ENCODE peak calls at places on chromosomes 6 and 20, in five cellular contexts. One of them, this sample, is unnamed.

GRCh38 chr6:136171207-136171606 is 78.9 kb downstream of the MTFR2 start:
- DNase-seq in ascending aorta: no peak
- DNase-seq in mesendoderm: no peak
- DNase-seq in cardiac muscle cell: no peak
- DNase-seq in A549: no peak
- DNase-seq in this sample: no peak

GRCh38 chr20:51602131-51602530 is 59.6 kb upstream of the NFATC2 start:
- DNase-seq in ascending aorta: no peak
- DNase-seq in mesendoderm: no peak
- DNase-seq in cardiac muscle cell: no peak
- DNase-seq in A549: no peak
- DNase-seq in this sample: no peak

GRCh38 chr20:62370115-62370806 is 3.1 kb upstream of the LAMA5 start:
- DNase-seq in ascending aorta: no peak
- DNase-seq in mesendoderm: no peak
- DNase-seq in cardiac muscle cell: no peak
- DNase-seq in A549: peak; percentile 71
- DNase-seq in this sample: no peak

GRCh38 chr6:148996815-148997214 is 250.0 kb downstream of the UST start:
- DNase-seq in ascending aorta: no peak
- DNase-seq in mesendoderm: no peak
- DNase-seq in cardiac muscle cell: no peak
- DNase-seq in A549: no peak
- DNase-seq in this sample: no peak

GRCh38 chr6:82783587-82784253 is 281.9 kb downstream of the UBE3D start:
- DNase-seq in ascending aorta: no peak
- DNase-seq in mesendoderm: peak; percentile 66
- DNase-seq in cardiac muscle cell: peak; percentile 42
- DNase-seq in A549: peak; percentile 7
- DNase-seq in this sample: no peak

GRCh38 chr6:166489301-166490155 is 97.0 kb downstream of the RAMACL start:
- DNase-seq in ascending aorta: no peak
- DNase-seq in mesendoderm: peak; percentile 28
- DNase-seq in cardiac muscle cell: no peak
- DNase-seq in A549: no peak
- DNase-seq in this sample: no peak

GRCh38 chr20:32678948-32679347 is 5.2 kb upstream of the C20orf203 start:
- DNase-seq in ascending aorta: no peak
- DNase-seq in mesendoderm: no peak
- DNase-seq in cardiac muscle cell: no peak
- DNase-seq in A549: no peak
- DNase-seq in this sample: no peak

GRCh38 chr6:108176281-108177089 is 10.7 kb downstream of the NR2E1 start:
- DNase-seq in ascending aorta: no peak
- DNase-seq in mesendoderm: no peak
- DNase-seq in cardiac muscle cell: no peak
- DNase-seq in A549: no peak
- DNase-seq in this sample: no peak

GRCh38 chr20:20199338-20200160 is 147.2 kb downstream of the CFAP61 start:
- DNase-seq in ascending aorta: no peak
- DNase-seq in mesendoderm: peak; percentile 43
- DNase-seq in cardiac muscle cell: no peak
- DNase-seq in A549: no peak
- DNase-seq in this sample: no peak

GRCh38 chr6:96657344-96657743 is 94.4 kb downstream of the FHL5 start:
- DNase-seq in ascending aorta: no peak
- DNase-seq in mesendoderm: no peak
- DNase-seq in cardiac muscle cell: no peak
- DNase-seq in A549: no peak
- DNase-seq in this sample: no peak

GRCh38 chr6:93419304-93420162 is at the start of gene EPHA7:
- DNase-seq in ascending aorta: peak; percentile 55
- DNase-seq in mesendoderm: peak; percentile 98
- DNase-seq in cardiac muscle cell: peak; percentile 99
- DNase-seq in A549: peak; percentile 74
- DNase-seq in this sample: peak; percentile 87

GRCh38 chr20:15699431-15700146 is 873.7 kb downstream of the KIF16B start:
- DNase-seq in ascending aorta: no peak
- DNase-seq in mesendoderm: peak; percentile 50
- DNase-seq in cardiac muscle cell: no peak
- DNase-seq in A549: no peak
- DNase-seq in this sample: no peak

GRCh38 chr6:169454204-169454871 is 200.7 kb upstream of the THBS2 start:
- DNase-seq in ascending aorta: no peak
- DNase-seq in mesendoderm: peak; percentile 40
- DNase-seq in cardiac muscle cell: no peak
- DNase-seq in A549: no peak
- DNase-seq in this sample: peak; percentile 92

GRCh38 chr20:34680586-34680985 is 3.7 kb upstream of the PIGU start:
- DNase-seq in ascending aorta: no peak
- DNase-seq in mesendoderm: no peak
- DNase-seq in cardiac muscle cell: no peak
- DNase-seq in A549: no peak
- DNase-seq in this sample: no peak

GRCh38 chr6:107318100-107318736 is 141.1 kb downstream of the PDSS2 start:
- DNase-seq in ascending aorta: no peak
- DNase-seq in mesendoderm: peak; percentile 78
- DNase-seq in cardiac muscle cell: peak; percentile 78
- DNase-seq in A549: peak; percentile 52
- DNase-seq in this sample: no peak

GRCh38 chr6:2191390-2191740 is 54.0 kb downstream of the GMDS start:
- DNase-seq in ascending aorta: no peak
- DNase-seq in mesendoderm: no peak
- DNase-seq in cardiac muscle cell: no peak
- DNase-seq in A549: no peak
- DNase-seq in this sample: no peak

GRCh38 chr20:14924433-14924832 is 587.0 kb upstream of the FLRT3 start:
- DNase-seq in ascending aorta: no peak
- DNase-seq in mesendoderm: no peak
- DNase-seq in cardiac muscle cell: no peak
- DNase-seq in A549: peak; percentile 26
- DNase-seq in this sample: no peak

GRCh38 chr6:22827760-22828159 is 258.4 kb downstream of the HDGFL1 start:
- DNase-seq in ascending aorta: no peak
- DNase-seq in mesendoderm: no peak
- DNase-seq in cardiac muscle cell: no peak
- DNase-seq in A549: peak; percentile 1
- DNase-seq in this sample: no peak

GRCh38 chr6:170211404-170212025 is 79.4 kb downstream of the DLL1 start:
- DNase-seq in ascending aorta: no peak
- DNase-seq in mesendoderm: no peak
- DNase-seq in cardiac muscle cell: no peak
- DNase-seq in A549: no peak
- DNase-seq in this sample: peak; percentile 66

GRCh38 chr6:11209369-11209768 is 23.1 kb downstream of the NEDD9 start:
- DNase-seq in ascending aorta: no peak
- DNase-seq in mesendoderm: no peak
- DNase-seq in cardiac muscle cell: no peak
- DNase-seq in A549: no peak
- DNase-seq in this sample: no peak

GRCh38 chr6:551405-551804 is 105.5 kb downstream of the HUS1B start:
- DNase-seq in ascending aorta: no peak
- DNase-seq in mesendoderm: peak; percentile 91
- DNase-seq in cardiac muscle cell: peak; percentile 64
- DNase-seq in A549: peak; percentile 21
- DNase-seq in this sample: no peak

GRCh38 chr20:21031666-21032065 is 74.5 kb downstream of the LINC00237 start:
- DNase-seq in ascending aorta: no peak
- DNase-seq in mesendoderm: no peak
- DNase-seq in cardiac muscle cell: no peak
- DNase-seq in A549: no peak
- DNase-seq in this sample: no peak

GRCh38 chr6:142605922-142606321 is 304.1 kb downstream of the ADGRG6 start:
- DNase-seq in ascending aorta: no peak
- DNase-seq in mesendoderm: no peak
- DNase-seq in cardiac muscle cell: no peak
- DNase-seq in A549: no peak
- DNase-seq in this sample: no peak

GRCh38 chr6:22530506-22530905 is 38.9 kb upstream of the HDGFL1 start:
- DNase-seq in ascending aorta: no peak
- DNase-seq in mesendoderm: peak; percentile 4
- DNase-seq in cardiac muscle cell: no peak
- DNase-seq in A549: no peak
- DNase-seq in this sample: no peak

GRCh38 chr20:34516874-34517542 is 786 bp downstream of the DYNLRB1 start:
- DNase-seq in ascending aorta: no peak
- DNase-seq in mesendoderm: peak; percentile 43
- DNase-seq in cardiac muscle cell: peak; percentile 28
- DNase-seq in A549: no peak
- DNase-seq in this sample: no peak

GRCh38 chr6:90110971-90111370 is 185.7 kb downstream of the BACH2 start:
- DNase-seq in ascending aorta: no peak
- DNase-seq in mesendoderm: no peak
- DNase-seq in cardiac muscle cell: no peak
- DNase-seq in A549: no peak
- DNase-seq in this sample: no peak

GRCh38 chr20:11352041-11352440 is 565.7 kb upstream of the BTBD3 start:
- DNase-seq in ascending aorta: no peak
- DNase-seq in mesendoderm: no peak
- DNase-seq in cardiac muscle cell: no peak
- DNase-seq in A549: no peak
- DNase-seq in this sample: no peak

GRCh38 chr6:5941188-5941587 is 65.5 kb downstream of the NRN1 start:
- DNase-seq in ascending aorta: no peak
- DNase-seq in mesendoderm: no peak
- DNase-seq in cardiac muscle cell: no peak
- DNase-seq in A549: no peak
- DNase-seq in this sample: no peak

GRCh38 chr20:59737816-59738215 is 133.5 kb downstream of the PHACTR3 start:
- DNase-seq in ascending aorta: no peak
- DNase-seq in mesendoderm: no peak
- DNase-seq in cardiac muscle cell: no peak
- DNase-seq in A549: no peak
- DNase-seq in this sample: no peak

GRCh38 chr6:166757226-166758135 is 130.4 kb upstream of the RPS6KA2 start:
- DNase-seq in ascending aorta: no peak
- DNase-seq in mesendoderm: peak; percentile 49
- DNase-seq in cardiac muscle cell: peak; percentile 41
- DNase-seq in A549: no peak
- DNase-seq in this sample: no peak

GRCh38 chr20:56766528-56766927 is 137.4 kb downstream of the TFAP2C start:
- DNase-seq in ascending aorta: no peak
- DNase-seq in mesendoderm: no peak
- DNase-seq in cardiac muscle cell: no peak
- DNase-seq in A549: no peak
- DNase-seq in this sample: no peak

GRCh38 chr6:34610819-34611477 is 54.8 kb upstream of the SPDEF start:
- DNase-seq in ascending aorta: no peak
- DNase-seq in mesendoderm: no peak
- DNase-seq in cardiac muscle cell: no peak
- DNase-seq in A549: peak; percentile 69
- DNase-seq in this sample: no peak

GRCh38 chr6:139133733-139134360 is 1.0 kb upstream of the HECA start:
- DNase-seq in ascending aorta: no peak
- DNase-seq in mesendoderm: no peak
- DNase-seq in cardiac muscle cell: no peak
- DNase-seq in A549: no peak
- DNase-seq in this sample: no peak
- H3K4me1 ChIP-seq in ascending aorta: peaks cover 9% of the 10 kb centered on the region
- H3K4me1 ChIP-seq in mesendoderm: no peaks in the 10 kb centered on the region
- H3K4me1 ChIP-seq in cardiac muscle cell: peaks cover 19% of the 10 kb centered on the region
- H3K4me1 ChIP-seq in A549: peaks cover 4% of the 10 kb centered on the region
- H3K4me1 ChIP-seq in this sample: peaks cover 48% of the 10 kb centered on the region

DNA sequence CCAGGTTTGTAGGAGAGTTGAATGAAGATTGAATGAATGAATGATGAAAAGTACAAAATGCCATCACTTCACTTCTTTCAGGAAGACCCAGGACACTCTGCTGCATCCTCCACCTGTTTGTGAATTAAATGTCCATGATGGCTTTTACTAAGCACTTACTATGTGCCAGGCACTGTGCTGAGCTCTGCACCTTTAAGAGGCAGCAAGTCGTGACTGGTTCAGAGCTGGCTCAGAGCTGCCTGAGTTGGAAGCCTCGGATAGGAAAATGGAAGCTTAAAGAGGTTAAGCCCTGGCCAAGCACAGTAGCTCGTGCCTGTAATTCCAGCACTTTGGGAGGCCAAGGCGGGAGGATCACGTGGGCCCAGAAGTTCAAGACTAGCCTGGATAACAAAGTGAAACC is 95.7 kb downstream of the SNX5 start:
- DNase-seq in ascending aorta: no peak
- DNase-seq in mesendoderm: no peak
- DNase-seq in cardiac muscle cell: no peak
- DNase-seq in A549: no peak
- DNase-seq in this sample: no peak
- H3K4me1 ChIP-seq in ascending aorta: peaks cover 26% of the 10 kb centered on the region
- H3K4me1 ChIP-seq in mesendoderm: peaks cover 7% of the 10 kb centered on the region
- H3K4me1 ChIP-seq in cardiac muscle cell: no peaks in the 10 kb centered on the region
- H3K4me1 ChIP-seq in A549: peaks cover 29% of the 10 kb centered on the region
- H3K4me1 ChIP-seq in this sample: peaks cover 37% of the 10 kb centered on the region

DNA sequence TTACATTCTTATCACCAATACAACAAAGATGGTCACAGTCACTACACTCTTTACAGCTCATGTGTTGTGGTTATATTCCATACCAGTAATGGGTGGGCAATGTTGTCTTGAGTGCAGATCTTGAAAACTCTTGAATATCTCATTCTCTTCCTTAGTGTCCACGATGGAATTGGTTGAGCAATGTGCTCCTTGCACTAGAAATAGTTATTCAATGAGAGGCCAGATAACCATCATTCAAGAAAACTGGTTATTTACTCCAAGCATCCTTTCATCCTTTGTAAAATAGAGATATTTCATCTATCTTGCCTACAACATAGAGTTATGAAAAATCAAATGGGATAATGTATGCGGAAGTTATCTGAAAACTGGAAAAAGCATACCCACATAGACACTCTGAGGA is 215.9 kb downstream of the ARHGAP18 start:
- DNase-seq in ascending aorta: no peak
- DNase-seq in mesendoderm: no peak
- DNase-seq in cardiac muscle cell: no peak
- DNase-seq in A549: no peak
- DNase-seq in this sample: no peak
- H3K4me1 ChIP-seq in ascending aorta: peaks cover 16% of the 10 kb centered on the region
- H3K4me1 ChIP-seq in mesendoderm: no peaks in the 10 kb centered on the region
- H3K4me1 ChIP-seq in cardiac muscle cell: peaks cover 13% of the 10 kb centered on the region
- H3K4me1 ChIP-seq in A549: peaks cover 44% of the 10 kb centered on the region
- H3K4me1 ChIP-seq in this sample: peaks cover 44% of the 10 kb centered on the region

DNA sequence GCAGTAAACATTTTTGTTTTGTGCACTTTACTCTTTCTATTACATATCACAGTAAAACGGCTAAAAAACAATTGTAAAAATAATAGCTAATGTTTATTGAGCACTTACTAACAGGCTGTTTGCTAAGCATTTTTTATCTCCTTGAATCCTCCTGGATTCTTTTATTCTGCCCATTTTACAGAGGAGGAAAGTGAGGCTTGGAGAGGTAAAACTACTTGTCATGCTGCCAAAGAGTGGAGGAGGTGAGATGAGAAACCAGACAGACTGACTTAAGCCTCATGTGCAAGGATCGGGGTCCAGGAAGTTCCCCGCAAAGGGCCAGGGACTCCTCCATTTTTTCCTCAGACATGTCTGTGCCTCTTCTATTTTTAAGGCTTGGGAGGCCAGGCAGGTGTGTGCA is 63.6 kb downstream of the DLGAP4 start:
- DNase-seq in ascending aorta: no peak
- DNase-seq in mesendoderm: no peak
- DNase-seq in cardiac muscle cell: no peak
- DNase-seq in A549: no peak
- DNase-seq in this sample: no peak
- H3K4me1 ChIP-seq in ascending aorta: no peaks in the 10 kb centered on the region
- H3K4me1 ChIP-seq in mesendoderm: peaks cover 3% of the 10 kb centered on the region
- H3K4me1 ChIP-seq in cardiac muscle cell: no peaks in the 10 kb centered on the region
- H3K4me1 ChIP-seq in A549: no peaks in the 10 kb centered on the region
- H3K4me1 ChIP-seq in this sample: no peaks in the 10 kb centered on the region

This sample was measured in suprapubic skin.